ENCODE peak calls at places on chromosomes 13 and 19, in ten cellular contexts. R, L, H, I, G, M, N, F, J and B are unnamed samples.

GRCh38 chr13:105343134-105343806 is 1192.2 kb downstream of the EFNB2 start:
- DNase-seq in N (no peak), G (no peak), F (no peak), J (no peak), L (peak), I (no peak), H (no peak), R (no peak), M (no peak), B (no peak)

GRCh38 chr13:102000764-102001163 is 401.1 kb downstream of the FGF14 start:
- DNase-seq in H (no peak), N (no peak), L (no peak), M (no peak), G (no peak), I (no peak), R (no peak), F (no peak), J (no peak), B (no peak)

GRCh38 chr19:6730153-6730804 is 7.1 kb downstream of the GPR108 start:
- DNase-seq in I (peak), M (peak), F (no peak), J (peak), N (peak), G (no peak), L (no peak), H (no peak), R (peak), B (no peak)

GRCh38 chr19:3441089-3441985 is 39.0 kb downstream of the SMIM24 start:
- DNase-seq in L (no peak), G (no peak), R (no peak), N (no peak), I (no peak), M (no peak), J (no peak), H (no peak), F (no peak), B (no peak)

GRCh38 chr13:76293346-76293745 is 592.9 kb downstream of the KCTD12 start:
- DNase-seq in H (no peak), J (no peak), N (no peak), M (no peak), F (no peak), G (no peak), R (no peak), I (no peak), L (peak), B (peak)

GRCh38 chr19:28864024-28864503 is 348.9 kb downstream of the UQCRFS1 start:
- DNase-seq in L (no peak), F (no peak), G (no peak), I (no peak), N (no peak), R (no peak), J (no peak), H (no peak), M (peak), B (no peak)

GRCh38 chr19:873084-874019 is 13.9 kb downstream of the CFD start:
- DNase-seq in L (peak), M (peak), R (no peak), F (no peak), G (peak), J (peak), I (no peak), H (peak), N (no peak), B (peak)

GRCh38 chr13:75326173-75327131 is 155.5 kb downstream of the TBC1D4 start:
- DNase-seq in G (peak), L (peak), R (no peak), I (no peak), M (peak), J (no peak), H (peak), N (no peak), F (peak), B (no peak)

GRCh38 chr13:26968431-26969335 is 202.9 kb downstream of the USP12 start:
- DNase-seq in G (no peak), R (no peak), H (no peak), F (no peak), L (no peak), J (no peak), I (no peak), N (no peak), M (peak), B (peak)

GRCh38 chr19:57888494-57889231 is at the start of gene ZNF814:
- DNase-seq in I (peak), L (peak), G (peak), J (no peak), M (peak), H (peak), R (peak), N (peak), F (peak), B (peak)

GRCh38 chr13:29577135-29578051 is 18.1 kb downstream of the SLC7A1 start:
- DNase-seq in G (no peak), M (no peak), J (no peak), F (no peak), L (no peak), N (no peak), I (no peak), R (peak), H (no peak), B (no peak)

GRCh38 chr19:6740589-6741348 is 1.3 kb downstream of the TRIP10 start:
- DNase-seq in L (no peak), M (peak), J (peak), I (peak), R (peak), N (no peak), F (no peak), G (no peak), H (peak), B (peak)

GRCh38 chr19:39603825-39604224 is 1.5 kb downstream of the LGALS13 start:
- DNase-seq in L (no peak), I (no peak), F (no peak), R (no peak), M (no peak), J (no peak), N (no peak), H (no peak), G (no peak), B (no peak)